ENCODE peak calls at places on chromosome 2, in six cellular contexts. One of them, this sample, is unnamed.

GRCh38 chr2:201886504-201886903 is 80.2 kb downstream of the CDK15 start:
- DNase-seq in C1 segment of cervical spinal cord: no peak
- DNase-seq in HuH-7.5: no peak
- DNase-seq in Ammon's horn: no peak
- DNase-seq in stimulated activated CD4-positive, alpha-beta T cell treated with anti-CD3 and anti-CD28 coated beads, Interleukin-2, amount 100 ng/mL, for 48 hours: no peak
- DNase-seq in T-helper 1 cell: no peak
- DNase-seq in this sample: no peak

GRCh38 chr2:8320305-8320704 is 361.6 kb upstream of the ID2 start:
- DNase-seq in C1 segment of cervical spinal cord: no peak
- DNase-seq in HuH-7.5: no peak
- DNase-seq in Ammon's horn: no peak
- DNase-seq in stimulated activated CD4-positive, alpha-beta T cell treated with anti-CD3 and anti-CD28 coated beads, Interleukin-2, amount 100 ng/mL, for 48 hours: no peak
- DNase-seq in T-helper 1 cell: no peak
- DNase-seq in this sample: no peak

GRCh38 chr2:238520359-238520886 is 93.7 kb downstream of the ASB1 start:
- DNase-seq in C1 segment of cervical spinal cord: no peak
- DNase-seq in HuH-7.5: no peak
- DNase-seq in Ammon's horn: no peak
- DNase-seq in stimulated activated CD4-positive, alpha-beta T cell treated with anti-CD3 and anti-CD28 coated beads, Interleukin-2, amount 100 ng/mL, for 48 hours: no peak
- DNase-seq in T-helper 1 cell: no peak
- DNase-seq in this sample: no peak

GRCh38 chr2:128782411-128783192 is 463.9 kb upstream of the HS6ST1 start:
- DNase-seq in C1 segment of cervical spinal cord: no peak
- DNase-seq in HuH-7.5: no peak
- DNase-seq in Ammon's horn: no peak
- DNase-seq in stimulated activated CD4-positive, alpha-beta T cell treated with anti-CD3 and anti-CD28 coated beads, Interleukin-2, amount 100 ng/mL, for 48 hours: no peak
- DNase-seq in T-helper 1 cell: no peak
- DNase-seq in this sample: no peak

GRCh38 chr2:128233790-128234395 is 84.8 kb downstream of the HS6ST1 start:
- DNase-seq in C1 segment of cervical spinal cord: no peak
- DNase-seq in HuH-7.5: no peak
- DNase-seq in Ammon's horn: no peak
- DNase-seq in stimulated activated CD4-positive, alpha-beta T cell treated with anti-CD3 and anti-CD28 coated beads, Interleukin-2, amount 100 ng/mL, for 48 hours: no peak
- DNase-seq in T-helper 1 cell: no peak
- DNase-seq in this sample: no peak

GRCh38 chr2:120913972-120914838 is 178.5 kb downstream of the GLI2 start:
- DNase-seq in C1 segment of cervical spinal cord: no peak
- DNase-seq in HuH-7.5: no peak
- DNase-seq in Ammon's horn: no peak
- DNase-seq in stimulated activated CD4-positive, alpha-beta T cell treated with anti-CD3 and anti-CD28 coated beads, Interleukin-2, amount 100 ng/mL, for 48 hours: no peak
- DNase-seq in T-helper 1 cell: no peak
- DNase-seq in this sample: no peak

GRCh38 chr2:85445316-85446295 is 27.1 kb downstream of the SH2D6 start:
- DNase-seq in C1 segment of cervical spinal cord: no peak
- DNase-seq in HuH-7.5: no peak
- DNase-seq in Ammon's horn: peak
- DNase-seq in stimulated activated CD4-positive, alpha-beta T cell treated with anti-CD3 and anti-CD28 coated beads, Interleukin-2, amount 100 ng/mL, for 48 hours: no peak
- DNase-seq in T-helper 1 cell: no peak
- DNase-seq in this sample: peak

GRCh38 chr2:237915576-237915975 is 51.2 kb upstream of the UBE2F start:
- DNase-seq in C1 segment of cervical spinal cord: no peak
- DNase-seq in HuH-7.5: no peak
- DNase-seq in Ammon's horn: no peak
- DNase-seq in stimulated activated CD4-positive, alpha-beta T cell treated with anti-CD3 and anti-CD28 coated beads, Interleukin-2, amount 100 ng/mL, for 48 hours: no peak
- DNase-seq in T-helper 1 cell: no peak
- DNase-seq in this sample: no peak

GRCh38 chr2:233267516-233268245 is 16.2 kb downstream of the ATG16L1 start:
- DNase-seq in C1 segment of cervical spinal cord: no peak
- DNase-seq in HuH-7.5: no peak
- DNase-seq in Ammon's horn: no peak
- DNase-seq in stimulated activated CD4-positive, alpha-beta T cell treated with anti-CD3 and anti-CD28 coated beads, Interleukin-2, amount 100 ng/mL, for 48 hours: peak
- DNase-seq in T-helper 1 cell: peak
- DNase-seq in this sample: no peak

GRCh38 chr2:178084273-178084672 is 11.7 kb upstream of the PDE11A start:
- DNase-seq in C1 segment of cervical spinal cord: no peak
- DNase-seq in HuH-7.5: no peak
- DNase-seq in Ammon's horn: no peak
- DNase-seq in stimulated activated CD4-positive, alpha-beta T cell treated with anti-CD3 and anti-CD28 coated beads, Interleukin-2, amount 100 ng/mL, for 48 hours: no peak
- DNase-seq in T-helper 1 cell: no peak
- DNase-seq in this sample: no peak